ENCODE peak calls at places on chromosome 3, in six cellular contexts. P is T-helper 17 cell; Z is stimulated activated CD8-positive, alpha-beta memory T cell treated with anti-CD3 and anti-CD28 coated beads, Interleukin-15, amount 100 ng/mL, for 1 hour; X is fibroblast of the conjunctiva; V is astrocyte of the spinal cord; H is posterior cingulate gyrus. T is an unnamed sample.

GRCh38 chr3:17632401-17633100 is 109.9 kb downstream of the TBC1D5 start:
- DNase-seq in X (peak; percentile 43), P (no peak), V (peak; percentile 77), Z (no peak), H (no peak), T (peak; percentile 85)

GRCh38 chr3:188513662-188514328 is 359.8 kb downstream of the LPP start:
- DNase-seq in H (no peak), P (no peak), Z (no peak), V (no peak), X (no peak), T (no peak)

GRCh38 chr3:66520716-66521115 is 19.9 kb upstream of the LRIG1 start:
- DNase-seq in X (no peak), P (no peak), Z (no peak), V (peak; percentile 60), H (no peak), T (peak; percentile 55)

GRCh38 chr3:98962189-98962930 is 60.9 kb upstream of the DCBLD2 start:
- DNase-seq in X (no peak), H (no peak), Z (no peak), V (peak; percentile 97), P (no peak), T (peak; percentile 78)

GRCh38 chr3:138941259-138941885 is 5.6 kb downstream of the FOXL2 start:
- DNase-seq in Z (no peak), V (peak; percentile 36), H (no peak), P (no peak), X (peak; percentile 74), T (peak; percentile 64)

GRCh38 chr3:161108840-161109239 is 3.7 kb upstream of the B3GALNT1 start:
- DNase-seq in X (no peak), H (no peak), V (peak; percentile 32), Z (no peak), P (no peak), T (no peak)

GRCh38 chr3:127053979-127054378 is 71.1 kb downstream of the PLXNA1 start:
- DNase-seq in H (no peak), V (no peak), X (no peak), Z (no peak), P (no peak), T (no peak)

GRCh38 chr3:9902372-9903237 is at the start of gene IL17RE:
- DNase-seq in H (no peak), Z (no peak), X (no peak), P (no peak), V (no peak), T (no peak)

GRCh38 chr3:134367869-134368750 is 6.1 kb downstream of the AMOTL2 start:
- DNase-seq in P (no peak), X (no peak), Z (no peak), H (no peak), V (no peak), T (no peak)

GRCh38 chr3:170953229-170953628 is 44.8 kb upstream of the EIF5A2 start:
- DNase-seq in X (no peak), V (no peak), P (no peak), Z (no peak), H (no peak), T (no peak)

T was measured in choroid plexus epithelial cell.